ENCODE peak calls at places on chromosomes 7 and 10, in ten cellular contexts. Y, J, Q, E, M, N, Z, V, F and H are unnamed samples.

GRCh38 chr10:36634916-36635315 is 490.5 kb upstream of the ANKRD30A start:
- DNase-seq in V (peak; percentile 73), Q (no peak), J (no peak), N (no peak), Z (peak; percentile 75), M (peak; percentile 25), E (no peak), F (no peak), Y (no peak), H (no peak)

GRCh38 chr10:44807451-44807850 is 103.7 kb upstream of the TMEM72 start:
- DNase-seq in E (no peak), Y (no peak), M (no peak), Z (no peak), J (no peak), V (no peak), N (no peak), Q (no peak), F (no peak), H (no peak)

GRCh38 chr10:131396108-131397010 is 84.8 kb upstream of the TCERG1L start:
- DNase-seq in J (no peak), N (no peak), E (peak; percentile 40), M (no peak), Y (no peak), Z (no peak), F (no peak), Q (no peak), V (peak; percentile 8), H (no peak)

GRCh38 chr10:90969947-90970673 is 49.2 kb upstream of the ANKRD1 start:
- DNase-seq in E (peak; percentile 13), Q (no peak), V (peak; percentile 75), J (peak; percentile 34), N (peak; percentile 5), M (peak; percentile 46), F (no peak), Z (peak; percentile 74), Y (no peak), H (peak; percentile 31)

GRCh38 chr7:100968650-100969049 is 715 bp upstream of the MUC12 start:
- DNase-seq in M (no peak), E (no peak), J (no peak), Q (no peak), Y (no peak), N (no peak), Z (no peak), V (no peak), F (no peak), H (no peak)

GRCh38 chr7:22732556-22733126 is 5.6 kb downstream of the IL6 start:
- DNase-seq in Z (no peak), F (no peak), J (peak; percentile 72), N (peak; percentile 51), Y (peak; percentile 24), Q (no peak), E (peak; percentile 46), V (peak; percentile 57), M (peak; percentile 34), H (peak; percentile 81)

GRCh38 chr10:67602268-67602950 is 93.6 kb downstream of the CTNNA3 start:
- DNase-seq in Z (peak; percentile 20), Q (no peak), Y (no peak), N (peak; percentile 53), V (peak; percentile 20), E (peak; percentile 41), J (peak; percentile 73), F (no peak), M (peak; percentile 93), H (peak; percentile 80)

GRCh38 chr10:102596506-102596971 is 47.7 kb upstream of the TRIM8 start:
- DNase-seq in V (peak; percentile 68), Z (peak; percentile 74), M (peak; percentile 39), Y (peak; percentile 33), N (peak; percentile 58), E (peak; percentile 50), J (peak; percentile 75), F (peak; percentile 50), Q (no peak), H (peak; percentile 66)

GRCh38 chr7:55185941-55186609 is 167.3 kb downstream of the EGFR start:
- DNase-seq in M (peak; percentile 93), N (peak; percentile 63), E (peak; percentile 93), J (peak; percentile 99), F (no peak), Z (peak; percentile 93), V (peak; percentile 99), Y (no peak), Q (peak; percentile 55), H (peak; percentile 95)